ENCODE peak calls at places on chromosomes 6 and 20, in four cellular contexts. W, E, S and P are unnamed samples. For H3K36me3 and H3K9me1, the result is how much of the 10 kb centered on the place peaks cover.

GRCh38 chr6:33195304-33196022 is 3.2 kb upstream of the COL11A2 start:
- DNase-seq in S (peak), W (no peak), E (no peak), P (no peak)

GRCh38 chr6:36423101-36423824 is 19.4 kb downstream of the PXT1 start:
- DNase-seq in S (peak), W (peak), E (peak), P (peak)

GRCh38 chr6:140180306-140180705 is 805.9 kb upstream of the CITED2 start:
- DNase-seq in W (no peak), S (no peak), E (no peak), P (no peak)

GRCh38 chr6:39062014-39062740 is 13.6 kb downstream of the GLP1R start:
- DNase-seq in W (no peak), E (no peak), S (no peak), P (no peak)

GRCh38 chr6:72589096-72589495 is 32.8 kb upstream of the KCNQ5 start:
- DNase-seq in S (no peak), E (no peak), W (peak), P (no peak)

GRCh38 chr6:31175961-31176360 is 5.5 kb upstream of the POU5F1 start:
- DNase-seq in W (peak), S (no peak), E (no peak), P (no peak)

GRCh38 chr6:89239338-89239737 is 22.2 kb upstream of the GABRR1 start:
- DNase-seq in W (no peak), E (peak), S (peak), P (no peak)

GRCh38 chr6:115358616-115359015 is 702.1 kb downstream of the FRK start:
- DNase-seq in S (no peak), E (no peak), W (no peak), P (no peak)

GRCh38 chr20:43442310-43442880 is 15.3 kb upstream of the SRSF6 start:
- DNase-seq in W (peak), E (no peak), S (no peak), P (no peak)

GRCh38 chr6:84197708-84198107 is 29.7 kb downstream of the CEP162 start:
- DNase-seq in E (peak), S (no peak), W (no peak), P (no peak)

GRCh38 chr6:41636803-41637178 is 1.5 kb upstream of the MDFI start:
- DNase-seq in S (no peak), W (no peak), E (peak), P (peak)

GRCh38 chr6:10451828-10452509 is 37.1 kb upstream of the TFAP2A start:
- DNase-seq in E (no peak), W (peak), S (no peak), P (peak)

GRCh38 chr6:130240232-130240631 is 17.5 kb upstream of the SAMD3 start:
- DNase-seq in W (peak), E (no peak), S (no peak), P (no peak)

GRCh38 chr6:56235245-56235644 is 12.1 kb downstream of the COL21A1 start:
- DNase-seq in E (peak), W (peak), S (no peak), P (no peak)

GRCh38 chr6:56887086-56887485 is 67.8 kb upstream of the BEND6 start:
- DNase-seq in W (no peak), E (no peak), S (no peak), P (no peak)

GRCh38 chr20:61449916-61450315 is 197.9 kb downstream of the CDH4 start:
- DNase-seq in W (peak), S (no peak), E (no peak), P (no peak)

GRCh38 chr20:37702643-37703337 is 9.0 kb downstream of the CTNNBL1 start:
- DNase-seq in S (no peak), W (no peak), E (no peak), P (no peak)

GRCh38 chr6:70860044-70860443 is 96.8 kb downstream of the B3GAT2 start:
- DNase-seq in S (no peak), W (peak), E (no peak), P (no peak)

GRCh38 chr6:88871498-88871897 is 91.9 kb downstream of the RNGTT start:
- DNase-seq in E (no peak), W (no peak), S (no peak), P (no peak)

GRCh38 chr6:41504526-41505021 is 41.6 kb upstream of the FOXP4 start:
- DNase-seq in W (peak), E (peak), S (no peak), P (no peak)

GRCh38 chr6:106315765-106316375 is 9.7 kb downstream of the ATG5 start:
- DNase-seq in W (no peak), S (no peak), E (peak), P (peak)

DNA sequence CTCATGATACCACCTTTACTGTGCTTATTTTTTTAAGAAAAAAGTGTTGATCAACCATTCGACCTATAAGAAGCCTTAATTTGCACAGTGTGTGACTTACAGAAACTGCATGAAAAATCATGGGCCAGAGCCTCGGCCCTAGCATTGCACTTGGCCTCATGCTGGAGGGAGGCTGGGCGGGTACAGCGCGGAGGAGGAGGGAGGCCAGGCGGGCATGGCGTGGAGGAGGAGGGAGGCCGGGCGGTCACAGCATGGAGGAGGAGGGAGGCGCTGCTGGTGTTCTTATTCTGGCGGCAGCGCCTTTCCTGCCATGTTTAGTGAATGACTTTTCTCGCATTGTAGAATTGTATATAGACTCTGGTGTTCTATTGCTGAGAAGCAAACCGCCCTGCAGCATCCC is 15.6 kb upstream of the SLC22A1 start:
- DNase-seq in E (no peak), S (no peak), W (no peak), P (no peak)
- H3K36me3 ChIP-seq in E (under half), S (half or more), W (half or more), P (under half)

DNA sequence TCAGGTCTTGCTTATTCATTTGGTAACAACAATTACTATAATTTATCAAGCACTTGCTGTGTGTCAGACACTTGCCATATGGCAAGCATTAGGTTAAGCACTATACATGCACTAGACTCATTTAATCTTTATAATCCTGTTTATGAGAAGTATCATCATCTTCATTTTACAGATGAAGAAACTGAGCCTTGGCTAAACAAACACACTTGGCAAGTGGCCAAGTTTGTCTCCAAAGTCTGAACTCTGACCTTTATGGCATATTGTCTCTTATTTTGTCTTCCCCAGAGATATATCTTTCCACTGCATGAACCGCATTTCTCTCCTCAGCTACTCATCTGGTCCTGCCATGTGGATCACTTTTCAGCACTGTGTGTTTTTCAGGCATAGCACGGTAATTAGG is 4.7 kb downstream of the ADGRF5 start:
- DNase-seq in S (no peak), W (no peak), E (no peak), P (no peak)
- H3K9me1 ChIP-seq in S (under half), W (under half), E (under half), P (under half)

GRCh38 chr6:20056350-20056992 is 155.8 kb downstream of the MBOAT1 start:
- DNase-seq in W (peak), S (peak), E (peak), P (no peak)
- H3K36me3 ChIP-seq in W (under half), S (under half), E (under half), P (under half)

GRCh38 chr6:34425132-34425497 is 754 bp downstream of the RPS10 start:
- DNase-seq in S (peak), E (no peak), W (no peak), P (no peak)
- H3K9me1 ChIP-seq in S (under half), E (under half), W (under half), P (under half)

GRCh38 chr20:64265201-64265600 is 9.7 kb downstream of the PCMTD2 start:
- DNase-seq in E (no peak), S (no peak), W (no peak), P (no peak)
- H3K36me3 ChIP-seq in E (under half), S (under half), W (under half), P (under half)

GRCh38 chr6:16464045-16464444 is 225.7 kb downstream of the GMPR start:
- DNase-seq in E (no peak), S (no peak), W (no peak), P (no peak)
- H3K9me1 ChIP-seq in E (under half), S (under half), W (under half), P (under half)

GRCh38 chr6:4039348-4039747 is 39.6 kb downstream of the FAM217A start:
- DNase-seq in W (no peak), E (no peak), S (no peak), P (no peak)
- H3K36me3 ChIP-seq in W (under half), E (under half), S (half or more), P (under half)

GRCh38 chr20:48294942-48295341 is 509.7 kb upstream of the SULF2 start:
- DNase-seq in S (no peak), E (no peak), W (no peak), P (no peak)

GRCh38 chr20:48295445-48295903 is 510.2 kb upstream of the SULF2 start:
- DNase-seq in E (peak), W (peak), S (no peak), P (no peak)

GRCh38 chr20:48294196-48294595 is 508.9 kb upstream of the SULF2 start:
- DNase-seq in W (peak), S (peak), E (peak), P (no peak)

GRCh38 chr20:48298424-48298823 is 513.1 kb upstream of the SULF2 start:
- DNase-seq in E (no peak), W (no peak), S (no peak), P (no peak)

DNA sequence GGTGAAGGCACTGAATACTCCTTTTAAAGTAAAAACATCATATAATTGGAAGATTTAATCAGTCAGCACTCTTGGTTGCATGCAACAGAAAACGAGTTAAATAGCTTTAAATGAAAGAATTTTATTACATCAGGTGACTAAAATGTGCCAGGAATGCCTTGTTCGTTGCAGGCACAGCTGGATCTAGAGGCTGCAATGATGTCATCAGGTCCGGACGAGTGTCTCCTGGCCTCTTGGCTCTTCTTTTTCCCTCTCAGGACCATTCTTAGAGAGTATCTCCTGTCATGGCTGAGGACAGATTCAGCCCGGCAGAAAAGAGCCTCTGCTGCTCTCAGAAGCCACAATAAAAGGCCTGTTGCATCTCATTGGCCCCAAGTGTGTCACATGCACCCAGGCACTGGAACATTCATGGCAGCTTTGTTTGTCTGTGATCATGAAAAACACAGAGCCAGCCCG is 510.7 kb upstream of the SULF2 start:
- DNase-seq in E (peak), W (peak), S (no peak), P (no peak)
- H3K9me1 ChIP-seq in E (under half), W (under half), S (under half), P (under half)

GRCh38 chr6:37802810-37803209 is 16.7 kb upstream of the ZFAND3 start:
- DNase-seq in S (no peak), E (no peak), W (no peak), P (no peak)
- H3K36me3 ChIP-seq in S (under half), E (under half), W (under half), P (under half)

DNA sequence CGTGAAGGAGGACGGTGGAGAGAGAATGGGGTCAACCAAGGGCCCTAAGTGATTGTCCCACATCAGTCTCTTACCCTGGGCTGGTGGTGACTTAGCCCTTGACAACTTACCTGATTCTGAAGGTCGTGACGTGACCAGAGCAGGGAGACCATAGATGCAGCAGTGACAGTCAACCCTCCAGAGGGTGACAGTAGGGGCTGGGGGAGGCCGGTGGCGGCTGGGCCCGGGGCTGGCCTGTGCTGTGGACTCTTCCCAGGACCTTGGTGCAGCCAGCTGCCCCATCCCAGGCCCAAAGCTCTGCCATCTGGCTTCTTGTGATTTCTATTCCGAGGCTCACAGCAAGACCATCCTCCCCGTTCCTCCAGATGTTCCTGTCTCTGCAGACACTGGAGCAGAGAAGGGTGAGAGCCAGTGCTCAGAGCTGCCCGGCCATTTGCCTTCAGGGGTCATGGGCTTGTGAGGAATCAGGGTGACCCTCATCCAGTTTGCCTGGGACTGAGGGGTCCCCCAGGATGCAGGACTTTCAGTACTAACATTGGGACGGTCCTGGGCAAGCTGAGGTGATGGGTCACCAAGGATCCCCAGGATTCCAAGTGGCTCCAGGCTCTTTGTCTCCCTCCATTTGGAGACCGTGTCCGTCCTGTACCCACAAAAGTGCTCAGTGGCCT is 36.0 kb downstream of the SUMO4 start:
- DNase-seq in W (no peak), S (no peak), E (no peak), P (no peak)
- H3K9me1 ChIP-seq in W (under half), S (under half), E (under half), P (under half)